ENCODE peak calls at places on chromosomes 16 and 17, in six cellular contexts. One of them, this sample, is unnamed. For H3K27me3, the result is how much of the 10 kb centered on the place peaks cover.

GRCh38 chr17:28747046-28747691 is 3.4 kb downstream of the TRAF4 start:
- DNase-seq in Peyer's patch: no peak
- DNase-seq in lower lobe of right lung: peak
- DNase-seq in heart left ventricle: no peak
- DNase-seq in thoracic aorta: no peak
- DNase-seq in cardiac muscle cell: no peak
- DNase-seq in this sample: no peak

GRCh38 chr17:35448214-35448898 is at the start of gene SLFN13:
- DNase-seq in Peyer's patch: peak
- DNase-seq in lower lobe of right lung: peak
- DNase-seq in heart left ventricle: peak
- DNase-seq in thoracic aorta: no peak
- DNase-seq in cardiac muscle cell: peak
- DNase-seq in this sample: no peak

GRCh38 chr16:81137012-81137335 is 40.8 kb upstream of the GCSH start:
- DNase-seq in Peyer's patch: no peak
- DNase-seq in lower lobe of right lung: no peak
- DNase-seq in heart left ventricle: no peak
- DNase-seq in thoracic aorta: no peak
- DNase-seq in cardiac muscle cell: peak
- DNase-seq in this sample: no peak

GRCh38 chr16:89304941-89305705 is 87.6 kb downstream of the ZNF778 start:
- DNase-seq in Peyer's patch: no peak
- DNase-seq in lower lobe of right lung: no peak
- DNase-seq in heart left ventricle: no peak
- DNase-seq in thoracic aorta: no peak
- DNase-seq in cardiac muscle cell: no peak
- DNase-seq in this sample: no peak

GRCh38 chr17:81451823-81452222 is 56.6 kb downstream of the BAHCC1 start:
- DNase-seq in Peyer's patch: no peak
- DNase-seq in lower lobe of right lung: no peak
- DNase-seq in heart left ventricle: no peak
- DNase-seq in thoracic aorta: no peak
- DNase-seq in cardiac muscle cell: no peak
- DNase-seq in this sample: no peak

GRCh38 chr17:21215935-21216334 is 2.0 kb upstream of the TMEM11 start:
- DNase-seq in Peyer's patch: no peak
- DNase-seq in lower lobe of right lung: no peak
- DNase-seq in heart left ventricle: no peak
- DNase-seq in thoracic aorta: no peak
- DNase-seq in cardiac muscle cell: peak
- DNase-seq in this sample: no peak

GRCh38 chr17:75047398-75048098 is 523 bp downstream of the KCTD2 start:
- DNase-seq in Peyer's patch: no peak
- DNase-seq in lower lobe of right lung: peak
- DNase-seq in heart left ventricle: peak
- DNase-seq in thoracic aorta: no peak
- DNase-seq in cardiac muscle cell: peak
- DNase-seq in this sample: no peak

GRCh38 chr16:67726106-67727034 is 7.3 kb upstream of the GFOD2 start:
- DNase-seq in Peyer's patch: no peak
- DNase-seq in lower lobe of right lung: no peak
- DNase-seq in heart left ventricle: no peak
- DNase-seq in thoracic aorta: no peak
- DNase-seq in cardiac muscle cell: no peak
- DNase-seq in this sample: no peak

GRCh38 chr16:51812945-51813344 is 661.9 kb upstream of the SALL1 start:
- DNase-seq in Peyer's patch: no peak
- DNase-seq in lower lobe of right lung: no peak
- DNase-seq in heart left ventricle: no peak
- DNase-seq in thoracic aorta: no peak
- DNase-seq in cardiac muscle cell: no peak
- DNase-seq in this sample: no peak

GRCh38 chr16:51815527-51815926 is 664.5 kb upstream of the SALL1 start:
- DNase-seq in Peyer's patch: no peak
- DNase-seq in lower lobe of right lung: no peak
- DNase-seq in heart left ventricle: no peak
- DNase-seq in thoracic aorta: no peak
- DNase-seq in cardiac muscle cell: no peak
- DNase-seq in this sample: no peak

GRCh38 chr16:51816929-51817328 is 665.9 kb upstream of the SALL1 start:
- DNase-seq in Peyer's patch: no peak
- DNase-seq in lower lobe of right lung: no peak
- DNase-seq in heart left ventricle: no peak
- DNase-seq in thoracic aorta: no peak
- DNase-seq in cardiac muscle cell: peak
- DNase-seq in this sample: no peak

GRCh38 chr16:51814617-51815016 is 663.5 kb upstream of the SALL1 start:
- DNase-seq in Peyer's patch: no peak
- DNase-seq in lower lobe of right lung: no peak
- DNase-seq in heart left ventricle: no peak
- DNase-seq in thoracic aorta: no peak
- DNase-seq in cardiac muscle cell: no peak
- DNase-seq in this sample: no peak

GRCh38 chr16:51813609-51814008 is 662.5 kb upstream of the SALL1 start:
- DNase-seq in Peyer's patch: no peak
- DNase-seq in lower lobe of right lung: no peak
- DNase-seq in heart left ventricle: no peak
- DNase-seq in thoracic aorta: no peak
- DNase-seq in cardiac muscle cell: no peak
- DNase-seq in this sample: no peak
- TF ChIP-seq CTCF in Peyer's patch: no peak
- TF ChIP-seq CTCF in lower lobe of right lung: no peak
- TF ChIP-seq CTCF in heart left ventricle: no peak
- TF ChIP-seq CTCF in thoracic aorta: no peak
- TF ChIP-seq CTCF in cardiac muscle cell: no peak
- TF ChIP-seq CTCF in this sample: no peak

GRCh38 chr16:15919331-15919730 is 30.1 kb upstream of the ABCC1 start:
- DNase-seq in Peyer's patch: no peak
- DNase-seq in lower lobe of right lung: no peak
- DNase-seq in heart left ventricle: no peak
- DNase-seq in thoracic aorta: no peak
- DNase-seq in cardiac muscle cell: no peak
- DNase-seq in this sample: no peak
- H3K4me3 ChIP-seq in Peyer's patch: no peak
- H3K4me3 ChIP-seq in lower lobe of right lung: no peak
- H3K4me3 ChIP-seq in heart left ventricle: no peak
- H3K4me3 ChIP-seq in thoracic aorta: no peak
- H3K4me3 ChIP-seq in cardiac muscle cell: no peak
- H3K4me3 ChIP-seq in this sample: no peak

GRCh38 chr17:47733047-47733413 is at the start of gene TBX21:
- DNase-seq in Peyer's patch: peak
- DNase-seq in lower lobe of right lung: peak
- DNase-seq in heart left ventricle: peak
- DNase-seq in thoracic aorta: no peak
- DNase-seq in cardiac muscle cell: peak
- DNase-seq in this sample: no peak

GRCh38 chr17:47736501-47737211 is 3.6 kb downstream of the TBX21 start:
- DNase-seq in Peyer's patch: peak
- DNase-seq in lower lobe of right lung: no peak
- DNase-seq in heart left ventricle: no peak
- DNase-seq in thoracic aorta: no peak
- DNase-seq in cardiac muscle cell: no peak
- DNase-seq in this sample: no peak

GRCh38 chr17:47733414-47734288 is 615 bp downstream of the TBX21 start:
- DNase-seq in Peyer's patch: no peak
- DNase-seq in lower lobe of right lung: no peak
- DNase-seq in heart left ventricle: no peak
- DNase-seq in thoracic aorta: no peak
- DNase-seq in cardiac muscle cell: no peak
- DNase-seq in this sample: no peak

GRCh38 chr17:47735536-47736011 is 2.5 kb downstream of the TBX21 start:
- DNase-seq in Peyer's patch: peak
- DNase-seq in lower lobe of right lung: no peak
- DNase-seq in heart left ventricle: no peak
- DNase-seq in thoracic aorta: no peak
- DNase-seq in cardiac muscle cell: no peak
- DNase-seq in this sample: no peak

DNA sequence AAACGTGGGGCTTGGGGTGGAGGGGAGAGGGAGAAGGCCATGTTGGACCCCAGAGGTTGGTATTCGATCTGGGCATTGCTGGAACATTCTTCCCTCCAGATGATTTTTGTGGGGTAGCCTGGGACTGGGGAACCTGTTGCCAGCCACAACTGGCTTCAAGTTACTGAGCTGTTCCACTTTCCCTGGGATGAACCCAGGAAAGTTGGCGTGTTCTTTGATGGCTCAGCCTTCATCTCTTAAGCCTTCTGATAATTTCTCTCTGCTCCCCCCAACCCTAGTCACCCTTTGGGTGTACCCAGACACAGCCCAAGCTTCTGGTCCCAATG is 2.1 kb downstream of the TBX21 start:
- DNase-seq in Peyer's patch: peak
- DNase-seq in lower lobe of right lung: no peak
- DNase-seq in heart left ventricle: no peak
- DNase-seq in thoracic aorta: no peak
- DNase-seq in cardiac muscle cell: no peak
- DNase-seq in this sample: no peak
- H3K27me3 ChIP-seq in Peyer's patch: under half
- H3K27me3 ChIP-seq in lower lobe of right lung: half or more
- H3K27me3 ChIP-seq in heart left ventricle: under half
- H3K27me3 ChIP-seq in thoracic aorta: under half
- H3K27me3 ChIP-seq in cardiac muscle cell: half or more
- H3K27me3 ChIP-seq in this sample: under half

GRCh38 chr17:54172654-54173316 is 350.1 kb downstream of the KIF2B start:
- DNase-seq in Peyer's patch: no peak
- DNase-seq in lower lobe of right lung: no peak
- DNase-seq in heart left ventricle: no peak
- DNase-seq in thoracic aorta: no peak
- DNase-seq in cardiac muscle cell: peak
- DNase-seq in this sample: no peak
- TF ChIP-seq CTCF in Peyer's patch: no peak
- TF ChIP-seq CTCF in lower lobe of right lung: peak
- TF ChIP-seq CTCF in heart left ventricle: no peak
- TF ChIP-seq CTCF in thoracic aorta: peak
- TF ChIP-seq CTCF in cardiac muscle cell: peak
- TF ChIP-seq CTCF in this sample: peak

DNA sequence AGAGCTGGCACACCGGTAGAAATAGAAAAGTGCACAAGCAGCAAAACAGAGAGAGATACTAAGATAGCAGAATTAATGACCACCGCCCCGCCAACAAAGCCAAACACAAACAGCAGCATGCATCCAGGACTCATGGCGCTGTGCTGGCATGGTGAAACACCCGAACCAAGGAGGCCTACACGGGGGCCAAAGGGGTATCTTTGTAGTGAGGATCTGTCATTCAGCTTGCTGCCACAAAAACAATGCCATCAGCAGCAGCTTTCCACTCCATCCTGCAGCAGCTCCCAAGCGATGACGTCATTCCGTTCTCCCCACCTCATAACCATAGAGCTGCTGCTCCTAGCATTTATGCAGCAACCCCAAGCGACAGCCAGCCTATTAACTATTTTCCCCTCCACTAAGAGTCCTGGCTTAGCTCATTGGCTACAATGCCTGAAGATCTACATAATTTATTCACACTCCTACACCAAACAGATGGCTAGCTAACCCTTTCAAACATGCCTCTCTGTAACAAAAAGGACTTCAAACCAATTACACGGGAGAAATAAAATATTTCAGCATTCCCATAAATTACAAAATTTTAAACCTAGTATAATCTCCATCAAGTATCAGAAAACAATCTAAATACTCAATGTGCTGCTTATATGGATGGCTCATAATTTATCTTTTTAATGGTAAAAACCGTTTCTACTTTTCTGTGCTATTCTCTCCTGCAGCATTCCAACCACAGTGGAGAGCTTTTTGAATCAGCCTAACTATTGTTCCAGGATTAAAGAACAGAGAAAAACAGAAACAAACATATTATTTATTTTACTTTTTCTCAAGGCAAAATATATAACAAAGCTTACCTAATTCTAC is 73.9 kb downstream of the SPAG9 start:
- DNase-seq in Peyer's patch: no peak
- DNase-seq in lower lobe of right lung: no peak
- DNase-seq in heart left ventricle: peak
- DNase-seq in thoracic aorta: no peak
- DNase-seq in cardiac muscle cell: peak
- DNase-seq in this sample: no peak
- H3K4me3 ChIP-seq in Peyer's patch: no peak
- H3K4me3 ChIP-seq in lower lobe of right lung: peak
- H3K4me3 ChIP-seq in heart left ventricle: peak
- H3K4me3 ChIP-seq in thoracic aorta: peak
- H3K4me3 ChIP-seq in cardiac muscle cell: peak
- H3K4me3 ChIP-seq in this sample: peak

GRCh38 chr17:55730808-55731207 is 8.1 kb upstream of the TMEM100 start:
- DNase-seq in Peyer's patch: no peak
- DNase-seq in lower lobe of right lung: no peak
- DNase-seq in heart left ventricle: no peak
- DNase-seq in thoracic aorta: no peak
- DNase-seq in cardiac muscle cell: peak
- DNase-seq in this sample: no peak
- H3K27me3 ChIP-seq in Peyer's patch: under half
- H3K27me3 ChIP-seq in lower lobe of right lung: under half
- H3K27me3 ChIP-seq in heart left ventricle: under half
- H3K27me3 ChIP-seq in thoracic aorta: under half
- H3K27me3 ChIP-seq in cardiac muscle cell: under half
- H3K27me3 ChIP-seq in this sample: under half

DNA sequence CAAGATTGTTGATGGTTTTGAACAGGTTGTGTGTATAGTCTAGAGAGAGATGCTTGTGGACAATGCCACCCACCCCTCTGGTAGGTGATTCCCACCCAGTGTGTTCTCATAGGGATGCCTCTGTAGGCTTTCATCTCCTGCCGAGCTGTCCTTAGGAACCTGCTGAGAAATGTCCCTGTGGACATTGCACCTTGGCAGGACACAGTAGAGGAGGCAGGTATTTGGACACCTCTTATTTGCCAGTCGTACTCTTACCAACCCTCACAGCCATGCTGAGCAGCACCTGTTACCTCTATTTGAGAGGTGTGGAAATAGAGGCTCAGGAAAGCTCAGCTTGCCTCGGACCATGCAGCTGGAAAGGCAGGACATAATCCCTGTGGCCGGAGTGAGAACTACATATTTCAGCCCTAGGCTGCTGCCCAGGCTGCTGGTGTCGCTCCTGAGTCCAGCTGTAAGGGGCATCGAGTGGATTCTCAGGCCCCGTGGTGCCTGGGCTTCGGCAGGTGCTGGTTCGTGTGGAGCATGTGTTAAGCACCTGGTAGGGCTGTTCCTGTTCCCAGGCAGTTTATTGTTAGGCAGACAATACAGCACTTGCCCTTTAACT is 33.3 kb downstream of the EPN2 start:
- DNase-seq in Peyer's patch: no peak
- DNase-seq in lower lobe of right lung: no peak
- DNase-seq in heart left ventricle: no peak
- DNase-seq in thoracic aorta: no peak
- DNase-seq in cardiac muscle cell: no peak
- DNase-seq in this sample: no peak
- TF ChIP-seq CTCF in Peyer's patch: no peak
- TF ChIP-seq CTCF in lower lobe of right lung: no peak
- TF ChIP-seq CTCF in heart left ventricle: no peak
- TF ChIP-seq CTCF in thoracic aorta: peak
- TF ChIP-seq CTCF in cardiac muscle cell: no peak
- TF ChIP-seq CTCF in this sample: no peak

This sample was measured in BJ.